ENCODE peak calls at places on chromosome 13, in six cellular contexts. One of them, this sample, is unnamed.

GRCh38 chr13:75345191-75345590 is 136.8 kb downstream of the TBC1D4 start:
- DNase-seq in SJSA1: peak; percentile 55
- DNase-seq in anterior cingulate cortex: no peak
- DNase-seq in AG04450: no peak
- DNase-seq in NCI-H774: no peak
- DNase-seq in sciatic nerve: no peak
- DNase-seq in this sample: no peak

GRCh38 chr13:99085139-99085845 is 107.4 kb upstream of the DOCK9 start:
- DNase-seq in NCI-H774: no peak
- DNase-seq in AG04450: no peak
- DNase-seq in SJSA1: no peak
- DNase-seq in anterior cingulate cortex: no peak
- DNase-seq in sciatic nerve: no peak
- DNase-seq in this sample: peak; percentile 38

GRCh38 chr13:107770541-107770940 is 444.8 kb downstream of the LIG4 start:
- DNase-seq in NCI-H774: no peak
- DNase-seq in SJSA1: no peak
- DNase-seq in sciatic nerve: no peak
- DNase-seq in anterior cingulate cortex: no peak
- DNase-seq in AG04450: no peak
- DNase-seq in this sample: no peak

GRCh38 chr13:20848944-20849343 is 53.6 kb downstream of the XPO4 start:
- DNase-seq in sciatic nerve: no peak
- DNase-seq in SJSA1: no peak
- DNase-seq in anterior cingulate cortex: no peak
- DNase-seq in AG04450: no peak
- DNase-seq in NCI-H774: no peak
- DNase-seq in this sample: no peak

GRCh38 chr13:39148513-39148961 is 110.3 kb downstream of the NHLRC3 start:
- DNase-seq in AG04450: no peak
- DNase-seq in sciatic nerve: no peak
- DNase-seq in NCI-H774: peak; percentile 28
- DNase-seq in SJSA1: peak; percentile 24
- DNase-seq in anterior cingulate cortex: no peak
- DNase-seq in this sample: no peak

GRCh38 chr13:31301119-31301518 is 101.3 kb downstream of the B3GLCT start:
- DNase-seq in anterior cingulate cortex: no peak
- DNase-seq in sciatic nerve: no peak
- DNase-seq in AG04450: no peak
- DNase-seq in NCI-H774: no peak
- DNase-seq in SJSA1: no peak
- DNase-seq in this sample: no peak

GRCh38 chr13:44697058-44697457 is 120.9 kb upstream of the TSC22D1 start:
- DNase-seq in sciatic nerve: no peak
- DNase-seq in anterior cingulate cortex: no peak
- DNase-seq in SJSA1: no peak
- DNase-seq in AG04450: no peak
- DNase-seq in NCI-H774: no peak
- DNase-seq in this sample: no peak

GRCh38 chr13:51995677-51996551 is 15.3 kb downstream of the ATP7B start:
- DNase-seq in AG04450: no peak
- DNase-seq in NCI-H774: no peak
- DNase-seq in anterior cingulate cortex: no peak
- DNase-seq in sciatic nerve: no peak
- DNase-seq in SJSA1: no peak
- DNase-seq in this sample: no peak

GRCh38 chr13:43725460-43725859 is 61.3 kb downstream of the ENOX1 start:
- DNase-seq in SJSA1: no peak
- DNase-seq in AG04450: no peak
- DNase-seq in sciatic nerve: no peak
- DNase-seq in NCI-H774: no peak
- DNase-seq in anterior cingulate cortex: no peak
- DNase-seq in this sample: no peak

GRCh38 chr13:97001641-97002040 is 7.4 kb upstream of the OXGR1 start:
- DNase-seq in NCI-H774: no peak
- DNase-seq in AG04450: no peak
- DNase-seq in sciatic nerve: no peak
- DNase-seq in SJSA1: no peak
- DNase-seq in anterior cingulate cortex: no peak
- DNase-seq in this sample: no peak